ENCODE peak calls at places on chromosomes 12 and 14, in nine cellular contexts. One of them, this sample, is unnamed.

GRCh38 chr14:102785598-102785963 is 8.3 kb downstream of the TRAF3 start:
- DNase-seq in iPS-NIHi11: no peak
- DNase-seq in naive thymus-derived CD8-positive, alpha-beta T cell: no peak
- DNase-seq in activated CD4-positive, CD25-positive, alpha-beta regulatory T cell: no peak
- DNase-seq in activated naive CD4-positive, alpha-beta T cell: no peak
- DNase-seq in HEK293T: no peak
- DNase-seq in spleen: peak; percentile 29
- DNase-seq in testis: no peak
- DNase-seq in cardiac fibroblast: no peak
- DNase-seq in this sample: no peak

GRCh38 chr14:93788557-93789365 is 476 bp upstream of the PRIMA1 start:
- DNase-seq in naive thymus-derived CD8-positive, alpha-beta T cell: no peak
- DNase-seq in testis: peak; percentile 29
- DNase-seq in activated naive CD4-positive, alpha-beta T cell: no peak
- DNase-seq in activated CD4-positive, CD25-positive, alpha-beta regulatory T cell: no peak
- DNase-seq in spleen: no peak
- DNase-seq in cardiac fibroblast: peak; percentile 1
- DNase-seq in HEK293T: peak; percentile 70
- DNase-seq in iPS-NIHi11: peak; percentile 81
- DNase-seq in this sample: no peak

GRCh38 chr14:80202888-80203562 is 8.3 kb downstream of the DIO2 start:
- DNase-seq in spleen: no peak
- DNase-seq in activated CD4-positive, CD25-positive, alpha-beta regulatory T cell: no peak
- DNase-seq in HEK293T: peak; percentile 53
- DNase-seq in activated naive CD4-positive, alpha-beta T cell: no peak
- DNase-seq in naive thymus-derived CD8-positive, alpha-beta T cell: no peak
- DNase-seq in testis: peak; percentile 66
- DNase-seq in iPS-NIHi11: peak; percentile 60
- DNase-seq in cardiac fibroblast: peak; percentile 15
- DNase-seq in this sample: peak; percentile 17

GRCh38 chr14:61570188-61570960 is 124.9 kb upstream of the HIF1A start:
- DNase-seq in activated naive CD4-positive, alpha-beta T cell: no peak
- DNase-seq in testis: no peak
- DNase-seq in activated CD4-positive, CD25-positive, alpha-beta regulatory T cell: no peak
- DNase-seq in spleen: no peak
- DNase-seq in cardiac fibroblast: no peak
- DNase-seq in iPS-NIHi11: no peak
- DNase-seq in naive thymus-derived CD8-positive, alpha-beta T cell: no peak
- DNase-seq in HEK293T: no peak
- DNase-seq in this sample: no peak

GRCh38 chr14:99519347-99519881 is 38.2 kb downstream of the CCNK start:
- DNase-seq in iPS-NIHi11: no peak
- DNase-seq in HEK293T: no peak
- DNase-seq in spleen: no peak
- DNase-seq in activated naive CD4-positive, alpha-beta T cell: no peak
- DNase-seq in testis: no peak
- DNase-seq in activated CD4-positive, CD25-positive, alpha-beta regulatory T cell: no peak
- DNase-seq in naive thymus-derived CD8-positive, alpha-beta T cell: no peak
- DNase-seq in cardiac fibroblast: no peak
- DNase-seq in this sample: peak; percentile 13

GRCh38 chr14:105876829-105877228 is 350.4 kb downstream of the TMEM121 start:
- DNase-seq in cardiac fibroblast: no peak
- DNase-seq in testis: no peak
- DNase-seq in naive thymus-derived CD8-positive, alpha-beta T cell: no peak
- DNase-seq in HEK293T: no peak
- DNase-seq in spleen: no peak
- DNase-seq in activated CD4-positive, CD25-positive, alpha-beta regulatory T cell: no peak
- DNase-seq in activated naive CD4-positive, alpha-beta T cell: no peak
- DNase-seq in iPS-NIHi11: no peak
- DNase-seq in this sample: no peak

GRCh38 chr12:117481470-117481869 is 120.0 kb upstream of the NOS1 start:
- DNase-seq in iPS-NIHi11: no peak
- DNase-seq in naive thymus-derived CD8-positive, alpha-beta T cell: no peak
- DNase-seq in spleen: no peak
- DNase-seq in testis: no peak
- DNase-seq in activated naive CD4-positive, alpha-beta T cell: no peak
- DNase-seq in HEK293T: no peak
- DNase-seq in activated CD4-positive, CD25-positive, alpha-beta regulatory T cell: no peak
- DNase-seq in cardiac fibroblast: no peak
- DNase-seq in this sample: no peak

GRCh38 chr14:61477845-61478438 is 156.6 kb downstream of the PRKCH start:
- DNase-seq in cardiac fibroblast: peak; percentile 67
- DNase-seq in spleen: peak; percentile 92
- DNase-seq in activated CD4-positive, CD25-positive, alpha-beta regulatory T cell: no peak
- DNase-seq in testis: peak; percentile 55
- DNase-seq in iPS-NIHi11: no peak
- DNase-seq in HEK293T: no peak
- DNase-seq in naive thymus-derived CD8-positive, alpha-beta T cell: no peak
- DNase-seq in activated naive CD4-positive, alpha-beta T cell: no peak
- DNase-seq in this sample: peak; percentile 91

GRCh38 chr14:103561381-103562134 is 899 bp downstream of the BAG5 start:
- DNase-seq in naive thymus-derived CD8-positive, alpha-beta T cell: no peak
- DNase-seq in cardiac fibroblast: peak; percentile 63
- DNase-seq in activated naive CD4-positive, alpha-beta T cell: no peak
- DNase-seq in iPS-NIHi11: no peak
- DNase-seq in spleen: no peak
- DNase-seq in HEK293T: peak; percentile 62
- DNase-seq in testis: no peak
- DNase-seq in activated CD4-positive, CD25-positive, alpha-beta regulatory T cell: no peak
- DNase-seq in this sample: peak; percentile 73

This sample was measured in adrenal gland.